ENCODE peak calls at places on chromosomes 13 and 19, in five cellular contexts. One of them, this sample, is unnamed.

GRCh38 chr19:15332311-15332996 is at the start of gene BRD4:
- DNase-seq in fibroblast of mammary gland: peak
- DNase-seq in NCI-H345: peak
- DNase-seq in neural crest cell: peak
- DNase-seq in EL: peak
- DNase-seq in this sample: peak

GRCh38 chr13:96141032-96141431 is 51.1 kb downstream of the HS6ST3 start:
- DNase-seq in fibroblast of mammary gland: peak
- DNase-seq in NCI-H345: no peak
- DNase-seq in neural crest cell: no peak
- DNase-seq in EL: peak
- DNase-seq in this sample: no peak

GRCh38 chr13:53201454-53202225 is 173.0 kb downstream of the OLFM4 start:
- DNase-seq in fibroblast of mammary gland: no peak
- DNase-seq in NCI-H345: peak
- DNase-seq in neural crest cell: peak
- DNase-seq in EL: peak
- DNase-seq in this sample: no peak

GRCh38 chr13:93963266-93964131 is 516.0 kb downstream of the DCT start:
- DNase-seq in fibroblast of mammary gland: peak
- DNase-seq in NCI-H345: peak
- DNase-seq in neural crest cell: no peak
- DNase-seq in EL: peak
- DNase-seq in this sample: peak

GRCh38 chr19:15091918-15092753 is 10.1 kb downstream of the OR1I1 start:
- DNase-seq in fibroblast of mammary gland: peak
- DNase-seq in NCI-H345: peak
- DNase-seq in neural crest cell: peak
- DNase-seq in EL: peak
- DNase-seq in this sample: no peak

GRCh38 chr13:102814025-102814607 is 15.2 kb downstream of the BIVM start:
- DNase-seq in fibroblast of mammary gland: no peak
- DNase-seq in NCI-H345: no peak
- DNase-seq in neural crest cell: no peak
- DNase-seq in EL: no peak
- DNase-seq in this sample: no peak

GRCh38 chr19:22422220-22422619 is at the start of gene ZNF98:
- DNase-seq in fibroblast of mammary gland: no peak
- DNase-seq in NCI-H345: no peak
- DNase-seq in neural crest cell: no peak
- DNase-seq in EL: no peak
- DNase-seq in this sample: no peak

GRCh38 chr19:36008336-36008978 is at the start of gene SYNE4:
- DNase-seq in fibroblast of mammary gland: no peak
- DNase-seq in NCI-H345: peak
- DNase-seq in neural crest cell: no peak
- DNase-seq in EL: no peak
- DNase-seq in this sample: no peak

GRCh38 chr19:31597616-31598015 is 248.4 kb upstream of the TSHZ3 start:
- DNase-seq in fibroblast of mammary gland: no peak
- DNase-seq in NCI-H345: no peak
- DNase-seq in neural crest cell: no peak
- DNase-seq in EL: no peak
- DNase-seq in this sample: no peak

GRCh38 chr19:51713319-51714285 is 10.2 kb downstream of the HAS1 start:
- DNase-seq in fibroblast of mammary gland: no peak
- DNase-seq in NCI-H345: no peak
- DNase-seq in neural crest cell: no peak
- DNase-seq in EL: no peak
- DNase-seq in this sample: no peak

GRCh38 chr13:40158218-40158617 is 502.8 kb downstream of the COG6 start:
- DNase-seq in fibroblast of mammary gland: no peak
- DNase-seq in NCI-H345: no peak
- DNase-seq in neural crest cell: no peak
- DNase-seq in EL: peak
- DNase-seq in this sample: no peak

GRCh38 chr19:51467864-51468544 is 9.8 kb upstream of the SIGLEC8 start:
- DNase-seq in fibroblast of mammary gland: no peak
- DNase-seq in NCI-H345: no peak
- DNase-seq in neural crest cell: no peak
- DNase-seq in EL: no peak
- DNase-seq in this sample: no peak

GRCh38 chr13:29613101-29613500 is 17.6 kb upstream of the SLC7A1 start:
- DNase-seq in fibroblast of mammary gland: no peak
- DNase-seq in NCI-H345: no peak
- DNase-seq in neural crest cell: no peak
- DNase-seq in EL: no peak
- DNase-seq in this sample: no peak

GRCh38 chr19:14113762-14114414 is 3.7 kb downstream of the PRKACA start:
- DNase-seq in fibroblast of mammary gland: no peak
- DNase-seq in NCI-H345: no peak
- DNase-seq in neural crest cell: peak
- DNase-seq in EL: no peak
- DNase-seq in this sample: no peak

GRCh38 chr19:8209111-8209964 is at the start of gene CERS4:
- DNase-seq in fibroblast of mammary gland: no peak
- DNase-seq in NCI-H345: peak
- DNase-seq in neural crest cell: peak
- DNase-seq in EL: peak
- DNase-seq in this sample: peak

GRCh38 chr19:10604460-10604980 is 17.4 kb upstream of the AP1M2 start:
- DNase-seq in fibroblast of mammary gland: no peak
- DNase-seq in NCI-H345: no peak
- DNase-seq in neural crest cell: no peak
- DNase-seq in EL: peak
- DNase-seq in this sample: no peak

GRCh38 chr13:108176685-108177274 is 38.6 kb downstream of the LIG4 start:
- DNase-seq in fibroblast of mammary gland: peak
- DNase-seq in NCI-H345: no peak
- DNase-seq in neural crest cell: peak
- DNase-seq in EL: peak
- DNase-seq in this sample: peak

GRCh38 chr19:13149628-13150186 is 468 bp downstream of the STX10 start:
- DNase-seq in fibroblast of mammary gland: no peak
- DNase-seq in NCI-H345: no peak
- DNase-seq in neural crest cell: peak
- DNase-seq in EL: peak
- DNase-seq in this sample: no peak

GRCh38 chr13:98938801-98939200 is 39.1 kb downstream of the DOCK9 start:
- DNase-seq in fibroblast of mammary gland: no peak
- DNase-seq in NCI-H345: no peak
- DNase-seq in neural crest cell: no peak
- DNase-seq in EL: no peak
- DNase-seq in this sample: no peak

GRCh38 chr19:2320057-2320456 is 8.3 kb downstream of the LSM7 start:
- DNase-seq in fibroblast of mammary gland: no peak
- DNase-seq in NCI-H345: no peak
- DNase-seq in neural crest cell: no peak
- DNase-seq in EL: no peak
- DNase-seq in this sample: no peak

GRCh38 chr19:33472696-33473624 is 48.6 kb downstream of the PEPD start:
- DNase-seq in fibroblast of mammary gland: peak
- DNase-seq in NCI-H345: no peak
- DNase-seq in neural crest cell: no peak
- DNase-seq in EL: peak
- DNase-seq in this sample: peak

GRCh38 chr13:43905435-43906031 is 25.8 kb downstream of the LACC1 start:
- DNase-seq in fibroblast of mammary gland: peak
- DNase-seq in NCI-H345: peak
- DNase-seq in neural crest cell: peak
- DNase-seq in EL: peak
- DNase-seq in this sample: no peak

GRCh38 chr19:45638930-45639729 is at the start of gene EML2:
- DNase-seq in fibroblast of mammary gland: no peak
- DNase-seq in NCI-H345: peak
- DNase-seq in neural crest cell: peak
- DNase-seq in EL: peak
- DNase-seq in this sample: peak

GRCh38 chr13:58680115-58680514 is 1048.6 kb downstream of the PCDH17 start:
- DNase-seq in fibroblast of mammary gland: no peak
- DNase-seq in NCI-H345: no peak
- DNase-seq in neural crest cell: no peak
- DNase-seq in EL: no peak
- DNase-seq in this sample: no peak

GRCh38 chr19:35513231-35513974 is at the start of gene DMKN:
- DNase-seq in fibroblast of mammary gland: peak
- DNase-seq in NCI-H345: no peak
- DNase-seq in neural crest cell: no peak
- DNase-seq in EL: peak
- DNase-seq in this sample: no peak

GRCh38 chr13:80249906-80250513 is 90.9 kb downstream of the SPRY2 start:
- DNase-seq in fibroblast of mammary gland: peak
- DNase-seq in NCI-H345: no peak
- DNase-seq in neural crest cell: no peak
- DNase-seq in EL: peak
- DNase-seq in this sample: no peak

GRCh38 chr19:46950526-46951235 is 69.0 kb upstream of the NPAS1 start:
- DNase-seq in fibroblast of mammary gland: no peak
- DNase-seq in NCI-H345: no peak
- DNase-seq in neural crest cell: no peak
- DNase-seq in EL: no peak
- DNase-seq in this sample: no peak

GRCh38 chr19:56476671-56477428 is at the start of gene ZNF667:
- DNase-seq in fibroblast of mammary gland: peak
- DNase-seq in NCI-H345: no peak
- DNase-seq in neural crest cell: no peak
- DNase-seq in EL: peak
- DNase-seq in this sample: no peak

GRCh38 chr19:13846533-13847032 is 30.4 kb upstream of the NANOS3 start:
- DNase-seq in fibroblast of mammary gland: peak
- DNase-seq in NCI-H345: no peak
- DNase-seq in neural crest cell: peak
- DNase-seq in EL: peak
- DNase-seq in this sample: peak

GRCh38 chr19:44592451-44592890 is 20.9 kb upstream of the IGSF23 start:
- DNase-seq in fibroblast of mammary gland: no peak
- DNase-seq in NCI-H345: no peak
- DNase-seq in neural crest cell: no peak
- DNase-seq in EL: peak
- DNase-seq in this sample: no peak

This sample was measured in A549.